ENCODE peak calls at places on chromosomes 2 and 18, in five cellular contexts. P is DND-41; N is activated T-helper 1 cell treated with anti-CD3 and anti-CD28 coated beads, Interleukin-2, amount 50 U/mL, for 16 hours; J is GM03348; Y is testis. X is an unnamed sample.

GRCh38 chr2:241892299-241893137 is 23.0 kb downstream of the RTP5 start:
- DNase-seq in N (no peak), Y (no peak), J (peak), P (no peak), X (no peak)

GRCh38 chr2:167052825-167053224 is 164.5 kb downstream of the XIRP2 start:
- DNase-seq in J (peak), N (no peak), P (no peak), Y (no peak), X (no peak)

GRCh38 chr18:12883003-12883683 is 894 bp downstream of the PTPN2 start:
- DNase-seq in N (no peak), P (peak), Y (no peak), J (peak), X (no peak)

GRCh38 chr2:226792155-226792871 is 7.3 kb downstream of the IRS1 start:
- DNase-seq in Y (no peak), J (no peak), P (no peak), N (no peak), X (no peak)

GRCh38 chr2:161078211-161078539 is 82.1 kb upstream of the TANK start:
- DNase-seq in J (no peak), N (no peak), P (peak), Y (no peak), X (no peak)

GRCh38 chr2:32357545-32358482 is 991 bp downstream of the BIRC6 start:
- DNase-seq in J (peak), N (peak), Y (peak), P (peak), X (no peak)

GRCh38 chr2:46856336-46856735 is 59.3 kb downstream of the MCFD2 start:
- DNase-seq in J (no peak), N (no peak), Y (no peak), P (no peak), X (no peak)

GRCh38 chr2:28552045-28552823 is 56.4 kb downstream of the PLB1 start:
- DNase-seq in N (no peak), Y (no peak), P (no peak), J (peak), X (no peak)

GRCh38 chr2:232584238-232584637 is 33.7 kb downstream of the EIF4E2 start:
- DNase-seq in N (no peak), P (no peak), Y (no peak), J (no peak), X (no peak)

GRCh38 chr2:9441556-9441955 is 18.1 kb downstream of the CPSF3 start:
- DNase-seq in Y (no peak), P (no peak), J (no peak), N (no peak), X (no peak)

GRCh38 chr2:170218456-170218855 is 40.5 kb downstream of the MYO3B start:
- DNase-seq in N (no peak), J (no peak), P (no peak), Y (no peak), X (peak)

GRCh38 chr2:211407076-211407475 is 850.7 kb downstream of the CPS1 start:
- DNase-seq in N (no peak), J (no peak), Y (no peak), P (no peak), X (no peak)

GRCh38 chr2:1775511-1776035 is 31.3 kb upstream of the PXDN start:
- DNase-seq in Y (no peak), N (no peak), P (no peak), J (no peak), X (no peak)

GRCh38 chr2:107305966-107306365 is 420.0 kb upstream of the ST6GAL2 start:
- DNase-seq in P (no peak), Y (peak), N (no peak), J (no peak), X (no peak)

X was measured in NCI-H1930.